ENCODE peak calls at places on chromosome 19, in four cellular contexts. One of them, this sample, is unnamed.

GRCh38 chr19:30871979-30872378 is 477.3 kb downstream of the TSHZ3 start:
- DNase-seq in psoas muscle: no peak
- DNase-seq in breast epithelium: no peak
- DNase-seq in substantia nigra: no peak
- DNase-seq in this sample: no peak

GRCh38 chr19:42601811-42602443 is 7.2 kb upstream of the CEACAM8 start:
- DNase-seq in substantia nigra: no peak
- DNase-seq in breast epithelium: no peak
- DNase-seq in psoas muscle: no peak
- DNase-seq in this sample: no peak

GRCh38 chr19:6479836-6480398 is 1.7 kb downstream of the DENND1C start:
- DNase-seq in breast epithelium: no peak
- DNase-seq in psoas muscle: no peak
- DNase-seq in substantia nigra: no peak
- DNase-seq in this sample: no peak

GRCh38 chr19:41264581-41265375 is 606 bp downstream of the HNRNPUL1 start:
- DNase-seq in psoas muscle: peak
- DNase-seq in substantia nigra: peak
- DNase-seq in breast epithelium: peak
- DNase-seq in this sample: peak

GRCh38 chr19:35776102-35776788 is 881 bp downstream of the ARHGAP33 start:
- DNase-seq in psoas muscle: no peak
- DNase-seq in breast epithelium: no peak
- DNase-seq in substantia nigra: no peak
- DNase-seq in this sample: peak

GRCh38 chr19:10835089-10835753 is 791 bp downstream of the TMED1 start:
- DNase-seq in substantia nigra: no peak
- DNase-seq in psoas muscle: peak
- DNase-seq in breast epithelium: peak
- DNase-seq in this sample: no peak

GRCh38 chr19:39321832-39322176 is 1.1 kb upstream of the LRFN1 start:
- DNase-seq in substantia nigra: no peak
- DNase-seq in psoas muscle: no peak
- DNase-seq in breast epithelium: no peak
- DNase-seq in this sample: no peak

GRCh38 chr19:37572203-37572602 is 22.4 kb downstream of the ZNF571 start:
- DNase-seq in breast epithelium: no peak
- DNase-seq in psoas muscle: no peak
- DNase-seq in substantia nigra: no peak
- DNase-seq in this sample: no peak

GRCh38 chr19:39409886-39410619 is 2.4 kb upstream of the PLEKHG2 start:
- DNase-seq in substantia nigra: no peak
- DNase-seq in psoas muscle: peak
- DNase-seq in breast epithelium: peak
- DNase-seq in this sample: peak

GRCh38 chr19:19635313-19635702 is 7.3 kb upstream of the LPAR2 start:
- DNase-seq in psoas muscle: no peak
- DNase-seq in substantia nigra: no peak
- DNase-seq in breast epithelium: no peak
- DNase-seq in this sample: no peak

GRCh38 chr19:29849234-29849633 is 37.4 kb downstream of the CCNE1 start:
- DNase-seq in psoas muscle: no peak
- DNase-seq in substantia nigra: no peak
- DNase-seq in breast epithelium: no peak
- DNase-seq in this sample: no peak

GRCh38 chr19:42303101-42303464 is 659 bp upstream of the PAFAH1B3 start:
- DNase-seq in breast epithelium: no peak
- DNase-seq in psoas muscle: no peak
- DNase-seq in substantia nigra: no peak
- DNase-seq in this sample: no peak

GRCh38 chr19:30317403-30317802 is 54.8 kb upstream of the ZNF536 start:
- DNase-seq in psoas muscle: no peak
- DNase-seq in breast epithelium: no peak
- DNase-seq in substantia nigra: no peak
- DNase-seq in this sample: peak

GRCh38 chr19:934197-934840 is 8.5 kb downstream of the ARID3A start:
- DNase-seq in psoas muscle: no peak
- DNase-seq in substantia nigra: no peak
- DNase-seq in breast epithelium: no peak
- DNase-seq in this sample: no peak

GRCh38 chr19:35710784-35711723 is 6.7 kb downstream of the ZBTB32 start:
- DNase-seq in psoas muscle: no peak
- DNase-seq in breast epithelium: no peak
- DNase-seq in substantia nigra: no peak
- DNase-seq in this sample: no peak

GRCh38 chr19:55657004-55657747 is 2.3 kb downstream of the U2AF2 start:
- DNase-seq in psoas muscle: no peak
- DNase-seq in breast epithelium: no peak
- DNase-seq in substantia nigra: no peak
- DNase-seq in this sample: no peak

GRCh38 chr19:49801966-49802661 is 11.0 kb downstream of the FUZ start:
- DNase-seq in substantia nigra: peak
- DNase-seq in psoas muscle: peak
- DNase-seq in breast epithelium: peak
- DNase-seq in this sample: peak
- H3K27ac ChIP-seq in substantia nigra: peak
- H3K27ac ChIP-seq in psoas muscle: peak
- H3K27ac ChIP-seq in breast epithelium: peak
- H3K27ac ChIP-seq in this sample: no peak

GRCh38 chr19:57841364-57841763 is 8.3 kb upstream of the ZNF587 start:
- DNase-seq in psoas muscle: no peak
- DNase-seq in substantia nigra: no peak
- DNase-seq in breast epithelium: no peak
- DNase-seq in this sample: no peak
- H3K27ac ChIP-seq in psoas muscle: no peak
- H3K27ac ChIP-seq in substantia nigra: no peak
- H3K27ac ChIP-seq in breast epithelium: no peak
- H3K27ac ChIP-seq in this sample: no peak

DNA sequence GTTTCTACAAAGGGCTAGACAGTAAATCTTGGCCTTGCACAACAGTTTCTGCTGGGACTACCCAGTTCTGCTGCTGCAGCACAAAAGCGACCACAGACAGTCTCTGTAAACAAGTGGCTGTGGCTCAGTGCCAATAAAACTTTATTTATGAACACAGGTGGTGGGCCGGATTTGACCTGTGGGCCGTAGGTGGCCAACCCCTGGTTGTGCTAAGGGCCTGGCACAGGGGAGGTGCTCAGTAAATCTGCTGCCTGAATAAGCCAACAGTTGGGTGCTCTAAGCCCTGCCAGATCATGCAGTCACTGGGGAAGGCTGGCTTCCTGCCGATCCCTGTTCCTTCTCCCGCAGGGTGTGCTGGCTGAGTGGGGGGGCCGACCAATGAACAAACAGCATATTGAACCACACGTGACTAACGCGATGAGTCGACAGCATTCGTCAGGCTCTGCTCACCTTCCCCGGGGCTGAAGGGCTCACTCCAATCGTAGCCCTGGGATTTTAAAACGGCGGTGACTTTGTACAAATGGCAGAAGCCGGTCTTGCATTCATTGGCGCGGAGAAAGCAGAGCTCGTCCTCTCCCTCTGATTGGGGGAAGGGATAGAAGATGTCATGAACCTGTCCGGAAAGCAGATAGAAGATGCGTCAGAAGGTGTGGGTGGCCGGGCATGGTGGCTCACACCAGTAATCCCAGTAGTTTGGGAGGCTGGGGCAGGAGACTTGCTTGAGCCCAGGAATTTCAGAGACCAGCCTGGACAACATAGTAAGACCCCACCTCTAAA is 24.3 kb upstream of the MYDGF start:
- DNase-seq in breast epithelium: peak
- DNase-seq in psoas muscle: peak
- DNase-seq in substantia nigra: peak
- DNase-seq in this sample: peak
- H3K27ac ChIP-seq in breast epithelium: peak
- H3K27ac ChIP-seq in psoas muscle: peak
- H3K27ac ChIP-seq in substantia nigra: peak
- H3K27ac ChIP-seq in this sample: peak

DNA sequence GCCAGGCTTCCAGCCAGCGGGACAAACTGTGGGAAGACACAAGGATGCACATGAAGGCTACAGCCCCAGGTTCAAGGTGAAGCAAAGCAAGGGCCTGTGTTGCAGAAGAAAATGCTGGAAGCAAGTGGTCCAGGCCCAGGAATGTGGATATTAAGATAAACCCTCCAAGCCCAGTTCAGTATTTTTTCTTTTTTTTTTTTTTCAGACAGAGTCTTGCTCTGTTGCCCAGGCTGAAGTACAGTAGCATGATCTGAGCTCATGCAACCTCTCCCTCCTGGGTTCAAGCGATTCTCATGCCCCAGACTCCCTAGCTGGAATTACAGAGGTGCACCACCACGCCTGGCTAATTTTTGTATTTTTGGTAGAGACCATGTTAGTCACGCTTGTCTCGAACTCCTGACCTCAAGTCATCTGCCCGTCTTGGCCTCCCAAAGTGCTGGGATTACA is 4.4 kb downstream of the PRDX2 start:
- DNase-seq in breast epithelium: no peak
- DNase-seq in substantia nigra: no peak
- DNase-seq in psoas muscle: no peak
- DNase-seq in this sample: no peak
- H3K27ac ChIP-seq in breast epithelium: no peak
- H3K27ac ChIP-seq in substantia nigra: peak
- H3K27ac ChIP-seq in psoas muscle: no peak
- H3K27ac ChIP-seq in this sample: no peak

GRCh38 chr19:7676376-7676775 is 514 bp upstream of the MCEMP1 start:
- DNase-seq in substantia nigra: no peak
- DNase-seq in breast epithelium: no peak
- DNase-seq in psoas muscle: no peak
- DNase-seq in this sample: no peak
- H3K27ac ChIP-seq in substantia nigra: no peak
- H3K27ac ChIP-seq in breast epithelium: no peak
- H3K27ac ChIP-seq in psoas muscle: no peak
- H3K27ac ChIP-seq in this sample: no peak